ENCODE peak calls at places on chromosome 10, in six cellular contexts. D is MM.1S, S is mammary epithelial cell, L is GM23248, X is IMR-90, Y is PC-3. T is an unnamed sample.

GRCh38 chr10:22369433-22370072 is 24.3 kb downstream of the SPAG6 start:
- DNase-seq in X (peak), D (no peak), Y (peak), L (peak), S (peak), T (peak)

GRCh38 chr10:397321-398068 is 262.2 kb downstream of the ZMYND11 start:
- DNase-seq in L (no peak), D (no peak), Y (no peak), X (no peak), S (no peak), T (no peak)

GRCh38 chr10:104333037-104333727 is 5.1 kb downstream of the ITPRIP start:
- DNase-seq in D (no peak), S (no peak), L (no peak), Y (no peak), X (no peak), T (no peak)

GRCh38 chr10:12766222-12766621 is 235.3 kb downstream of the CCDC3 start:
- DNase-seq in S (no peak), L (no peak), X (no peak), D (no peak), Y (no peak), T (no peak)

GRCh38 chr10:21212912-21213311 is 312.6 kb downstream of the SKIDA1 start:
- DNase-seq in L (no peak), Y (no peak), D (no peak), S (no peak), X (no peak), T (no peak)

GRCh38 chr10:24944512-24945255 is 7.7 kb downstream of the PRTFDC1 start:
- DNase-seq in L (peak), X (peak), S (peak), D (no peak), Y (peak), T (peak)

GRCh38 chr10:4069491-4069890 is 284.5 kb upstream of the KLF6 start:
- DNase-seq in X (peak), Y (no peak), S (peak), L (peak), D (no peak), T (peak)

GRCh38 chr10:12835709-12836108 is 165.8 kb downstream of the CCDC3 start:
- DNase-seq in D (no peak), S (peak), L (no peak), Y (peak), X (peak), T (peak)

GRCh38 chr10:80394358-80394916 is 13.9 kb upstream of the PRXL2A start:
- DNase-seq in X (no peak), D (no peak), Y (no peak), L (no peak), S (no peak), T (no peak)

GRCh38 chr10:21261705-21262285 is 263.7 kb downstream of the SKIDA1 start:
- DNase-seq in S (no peak), X (no peak), L (no peak), D (no peak), Y (no peak), T (no peak)

GRCh38 chr10:86795353-86795752 is 38.9 kb downstream of the BMPR1A start:
- DNase-seq in D (no peak), S (peak), Y (peak), X (peak), L (peak), T (peak)

GRCh38 chr10:29246449-29246848 is 42.4 kb upstream of the LYZL1 start:
- DNase-seq in Y (no peak), L (no peak), X (no peak), D (no peak), S (no peak), T (no peak)

GRCh38 chr10:95268438-95268837 is 22.4 kb downstream of the PDLIM1 start:
- DNase-seq in S (peak), L (no peak), X (peak), D (no peak), Y (no peak), T (peak)

GRCh38 chr10:21534611-21535493 is 820 bp downstream of the MLLT10 start:
- DNase-seq in L (peak), X (peak), D (peak), Y (peak), S (peak), T (peak)

GRCh38 chr10:13839030-13839429 is 252.3 kb downstream of the PRPF18 start:
- DNase-seq in S (no peak), L (no peak), D (no peak), X (no peak), Y (no peak), T (no peak)

GRCh38 chr10:759898-760477 is 70.5 kb upstream of the DIP2C start:
- DNase-seq in S (no peak), Y (no peak), L (no peak), X (no peak), D (peak), T (no peak)

GRCh38 chr10:124417846-124418725 is 637 bp downstream of the OAT start:
- DNase-seq in Y (peak), X (peak), D (peak), S (peak), L (peak), T (peak)

GRCh38 chr10:115857856-115858255 is 415.1 kb downstream of the GFRA1 start:
- DNase-seq in L (peak), S (peak), X (no peak), D (no peak), Y (no peak), T (no peak)

GRCh38 chr10:96955733-96956132 is 123.6 kb downstream of the LCOR start:
- DNase-seq in L (no peak), Y (no peak), X (no peak), D (no peak), S (no peak), T (no peak)

GRCh38 chr10:1365540-1366082 is 309.4 kb downstream of the WDR37 start:
- DNase-seq in L (no peak), D (no peak), X (no peak), Y (no peak), S (no peak), T (no peak)

GRCh38 chr10:78510566-78511323 is 477.1 kb downstream of the RPS24 start:
- DNase-seq in D (no peak), Y (peak), X (no peak), S (no peak), L (no peak), T (no peak)

GRCh38 chr10:33315891-33316290 is 18.6 kb downstream of the NRP1 start:
- DNase-seq in L (no peak), Y (no peak), D (no peak), X (no peak), S (no peak), T (no peak)

GRCh38 chr10:132575320-132576201 is 38.0 kb downstream of the INPP5A start:
- DNase-seq in S (no peak), X (peak), D (no peak), L (no peak), Y (peak), T (peak)

GRCh38 chr10:44628921-44629320 is 244.0 kb upstream of the CXCL12 start:
- DNase-seq in L (peak), D (no peak), Y (peak), X (peak), S (peak), T (peak)

GRCh38 chr10:125795111-125795510 is 19.5 kb upstream of the MMP21 start:
- DNase-seq in X (no peak), Y (no peak), D (no peak), S (no peak), L (no peak), T (no peak)

GRCh38 chr10:7400068-7400824 is 10.6 kb downstream of the SFMBT2 start:
- DNase-seq in L (no peak), X (no peak), Y (no peak), S (no peak), D (no peak), T (no peak)

GRCh38 chr10:21758671-21759070 is 224.6 kb downstream of the MLLT10 start:
- DNase-seq in L (no peak), Y (no peak), S (no peak), X (no peak), D (no peak), T (no peak)

GRCh38 chr10:24711465-24711864 is 12.2 kb downstream of the ARHGAP21 start:
- DNase-seq in S (no peak), L (no peak), X (no peak), Y (no peak), D (no peak), T (no peak)

GRCh38 chr10:72334832-72335393 is 19.8 kb downstream of the DNAJB12 start:
- DNase-seq in Y (no peak), S (peak), L (no peak), X (peak), D (peak), T (peak)

DNA sequence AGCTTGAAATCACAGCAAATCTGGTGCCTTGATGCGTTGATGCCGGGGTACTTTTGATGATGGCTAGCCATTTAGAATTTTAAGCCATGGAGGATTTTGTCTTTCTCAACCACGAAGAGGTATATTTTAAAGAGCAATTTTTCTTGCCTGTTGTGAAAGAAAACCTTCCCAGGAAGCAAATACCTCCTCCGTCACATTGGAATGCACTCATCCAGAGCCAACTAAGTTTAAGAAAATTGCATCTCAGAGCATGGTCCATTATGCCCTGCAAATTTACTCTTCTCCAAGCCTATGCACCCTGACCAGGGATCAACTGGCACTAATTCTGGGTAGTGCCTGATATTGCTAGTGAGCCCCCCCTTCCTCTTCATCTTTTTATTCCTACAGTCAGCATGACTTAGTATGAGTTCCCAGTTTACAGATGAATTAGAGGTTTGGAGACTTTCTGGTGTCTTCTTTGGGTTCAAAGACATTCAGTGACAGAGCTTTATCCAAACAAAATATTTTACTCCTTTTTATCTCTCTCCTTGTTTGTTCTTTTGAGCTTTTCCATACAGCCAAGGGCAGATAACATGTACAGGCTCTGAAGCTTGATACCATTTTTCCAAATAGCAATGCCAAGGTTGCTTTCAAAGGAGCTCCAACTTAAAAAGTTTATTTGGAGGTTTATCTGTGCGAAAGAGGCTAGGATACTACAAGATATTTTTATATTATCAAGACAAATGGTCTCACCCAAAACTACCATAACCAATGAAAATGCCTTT is 56.6 kb upstream of the ANK3 start:
- DNase-seq in X (no peak), Y (peak), S (no peak), L (peak), D (no peak), T (no peak)
- H2AFZ ChIP-seq in X (no peak), Y (peak), S (peak), L (peak), D (no peak), T (no peak)

DNA sequence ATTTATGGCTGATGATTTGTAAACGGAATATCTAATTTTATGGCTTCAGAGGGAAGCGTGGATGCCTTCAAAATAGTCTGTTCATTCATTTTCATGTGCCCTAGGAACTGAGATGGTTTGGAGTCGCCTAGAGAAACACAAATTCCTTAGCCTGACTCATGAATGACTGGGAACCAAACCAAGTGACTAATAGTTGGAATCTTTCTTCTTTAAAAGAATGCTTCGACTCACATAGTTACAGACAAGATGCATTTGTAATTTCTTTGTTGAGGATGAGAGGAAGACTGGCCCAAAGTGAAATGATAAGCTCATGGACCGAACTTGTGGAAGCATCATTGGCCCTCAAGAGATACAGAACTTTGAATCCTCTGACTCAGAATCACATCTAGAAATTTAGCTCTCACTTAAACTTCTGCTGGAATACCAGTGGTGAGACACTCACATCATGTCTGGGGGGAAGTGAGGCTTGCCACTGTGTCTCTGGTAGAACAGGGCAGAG is 1107.2 kb downstream of the NRG3 start:
- DNase-seq in L (peak), S (peak), X (peak), D (no peak), Y (peak), T (peak)
- H2AFZ ChIP-seq in L (no peak), S (peak), X (no peak), D (no peak), Y (no peak), T (no peak)

GRCh38 chr10:11145498-11145855 is 127.8 kb downstream of the CELF2 start:
- DNase-seq in X (no peak), L (no peak), Y (no peak), D (peak), S (no peak), T (peak)
- H2AFZ ChIP-seq in X (no peak), L (no peak), Y (no peak), D (peak), S (no peak), T (no peak)

GRCh38 chr10:102435529-102436233 is 3.3 kb upstream of the CUEDC2 start:
- DNase-seq in X (no peak), D (no peak), L (peak), Y (no peak), S (no peak), T (no peak)
- H2AFZ ChIP-seq in X (peak), D (peak), L (peak), Y (no peak), S (peak), T (no peak)

GRCh38 chr10:64537112-64537511 is 1015.9 kb downstream of the REEP3 start:
- DNase-seq in D (no peak), S (no peak), X (no peak), Y (no peak), L (no peak), T (no peak)

GRCh38 chr10:64529003-64529350 is 1007.8 kb downstream of the REEP3 start:
- DNase-seq in D (no peak), S (no peak), L (no peak), X (no peak), Y (no peak), T (no peak)

GRCh38 chr10:64537931-64538330 is 1016.7 kb downstream of the REEP3 start:
- DNase-seq in D (no peak), S (no peak), X (no peak), L (no peak), Y (no peak), T (no peak)

GRCh38 chr10:64535131-64535867 is 1014.1 kb downstream of the REEP3 start:
- DNase-seq in D (no peak), L (no peak), Y (no peak), S (no peak), X (no peak), T (no peak)

DNA sequence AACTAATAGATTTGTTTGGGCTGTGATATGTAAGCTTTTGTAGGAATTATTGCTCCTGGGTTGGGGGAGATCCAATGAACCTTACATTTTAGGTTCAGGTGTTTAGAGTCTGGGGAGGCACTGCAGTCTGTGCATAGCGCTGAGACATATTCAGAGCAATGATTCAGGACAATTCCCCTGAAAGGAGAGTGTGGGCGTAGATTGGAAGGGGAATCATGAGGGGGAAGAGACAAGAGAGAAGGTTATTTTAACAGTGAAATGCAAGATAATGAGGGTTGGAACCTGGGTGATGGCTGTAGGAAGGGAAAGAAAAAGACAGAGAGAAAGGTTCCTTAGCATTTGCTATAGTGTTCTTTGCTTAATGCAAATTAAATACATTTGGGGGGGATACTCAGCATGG is 1013.4 kb downstream of the REEP3 start:
- DNase-seq in L (no peak), Y (no peak), X (no peak), D (no peak), S (no peak), T (no peak)
- H2AFZ ChIP-seq in L (no peak), Y (no peak), X (no peak), D (no peak), S (no peak), T (no peak)

GRCh38 chr10:93867481-93867880 is 26.3 kb upstream of the SLC35G1 start:
- DNase-seq in L (no peak), X (no peak), Y (no peak), D (no peak), S (no peak), T (no peak)
- H2AFZ ChIP-seq in L (no peak), X (no peak), Y (no peak), D (no peak), S (no peak), T (no peak)

T was measured in mesenchymal stem cell.